ENCODE peak calls at places on chromosomes 6 and 20, in four cellular contexts. I is foreskin melanocyte, D is COR-L47, L is mucosa of gallbladder. A is an unnamed sample.

GRCh38 chr6:77037439-77037838 is 425.9 kb downstream of the HTR1B start:
- DNase-seq in I (no peak), D (no peak), L (no peak), A (no peak)

GRCh38 chr6:170011233-170012142 is 260.1 kb downstream of the ERMARD start:
- DNase-seq in I (no peak), D (no peak), L (no peak), A (no peak)

GRCh38 chr6:225907-226306 is 66.4 kb upstream of the DUSP22 start:
- DNase-seq in I (no peak), D (no peak), L (no peak), A (no peak)

GRCh38 chr6:113073611-113074191 is 726.6 kb downstream of the RFPL4B start:
- DNase-seq in I (peak), D (no peak), L (no peak), A (no peak)

GRCh38 chr6:10495014-10495413 is 26.1 kb upstream of the GCNT2 start:
- DNase-seq in I (no peak), D (no peak), L (no peak), A (no peak)

GRCh38 chr6:139776051-139776450 is 401.6 kb upstream of the CITED2 start:
- DNase-seq in I (no peak), D (no peak), L (no peak), A (peak)

GRCh38 chr20:55790178-55790577 is 215.1 kb downstream of the CBLN4 start:
- DNase-seq in I (no peak), D (no peak), L (no peak), A (no peak)

GRCh38 chr20:1437222-1437904 is 29.3 kb downstream of the NSFL1C start:
- DNase-seq in I (peak), D (peak), L (peak), A (peak)

GRCh38 chr20:44648579-44648978 is 2.9 kb downstream of the ADA start:
- DNase-seq in I (no peak), D (no peak), L (no peak), A (no peak)

GRCh38 chr6:16681260-16681873 is 79.9 kb downstream of the ATXN1 start:
- DNase-seq in I (peak), D (no peak), L (no peak), A (no peak)

GRCh38 chr6:73854998-73855718 is 159.2 kb downstream of the CD109 start:
- DNase-seq in I (peak), D (peak), L (no peak), A (peak)

GRCh38 chr6:46510656-46511055 is 19.4 kb upstream of the RCAN2 start:
- DNase-seq in I (peak), D (no peak), L (peak), A (peak)

GRCh38 chr20:58605292-58606065 is 45.6 kb upstream of the STX16 start:
- DNase-seq in I (no peak), D (no peak), L (no peak), A (no peak)

GRCh38 chr6:111307275-111307858 is 175.7 kb downstream of the REV3L start:
- DNase-seq in I (no peak), D (no peak), L (no peak), A (no peak)

GRCh38 chr6:17039266-17039665 is 62.6 kb upstream of the STMND1 start:
- DNase-seq in I (no peak), D (no peak), L (no peak), A (no peak)

GRCh38 chr6:150895898-150896632 is 30.6 kb downstream of the MTHFD1L start:
- DNase-seq in I (no peak), D (no peak), L (no peak), A (no peak)

GRCh38 chr6:133609404-133610270 is 279.3 kb upstream of the TCF21 start:
- DNase-seq in I (peak), D (no peak), L (no peak), A (no peak)

GRCh38 chr6:125182237-125183018 is 28.9 kb downstream of the TPD52L1 start:
- DNase-seq in I (no peak), D (no peak), L (peak), A (no peak)